ENCODE peak calls at places on chromosomes 2 and 18, in four cellular contexts. V is K562, E is stomach, P is spleen. N is an unnamed sample.

GRCh38 chr2:105324732-105325131 is 4.8 kb downstream of the TGFBRAP1 start:
- DNase-seq in V (no peak), P (no peak), E (no peak), N (no peak)

GRCh38 chr2:174331731-174332606 is 2.8 kb upstream of the SP9 start:
- DNase-seq in V (no peak), E (no peak), P (no peak), N (no peak)

GRCh38 chr2:131055169-131056065 is 37.8 kb downstream of the FAM168B start:
- DNase-seq in P (no peak), E (no peak), V (no peak), N (no peak)

GRCh38 chr2:127392828-127393578 is 5.2 kb upstream of the MAP3K2 start:
- DNase-seq in V (no peak), P (no peak), E (no peak), N (no peak)

GRCh38 chr2:26522325-26523120 is 44.6 kb upstream of the OTOF start:
- DNase-seq in P (peak; percentile 58), V (no peak), E (no peak), N (no peak)

GRCh38 chr2:120869659-120870466 is 134.2 kb downstream of the GLI2 start:
- DNase-seq in V (no peak), E (no peak), P (peak; percentile 27), N (no peak)

GRCh38 chr18:23932385-23933067 is 82.0 kb upstream of the TTC39C start:
- DNase-seq in P (no peak), V (no peak), E (no peak), N (no peak)

GRCh38 chr2:151051584-151052220 is 210.0 kb downstream of the RBM43 start:
- DNase-seq in V (peak; percentile 50), P (no peak), E (no peak), N (peak; percentile 2)

GRCh38 chr2:224038049-224038829 is 847 bp downstream of the SERPINE2 start:
- DNase-seq in E (no peak), P (peak; percentile 84), V (no peak), N (peak; percentile 31)

GRCh38 chr2:230909841-230910545 is 15.0 kb downstream of the GPR55 start:
- DNase-seq in V (no peak), E (no peak), P (peak; percentile 61), N (no peak)

GRCh38 chr2:164560181-164560792 is 61.0 kb downstream of the GRB14 start:
- DNase-seq in E (no peak), V (no peak), P (no peak), N (no peak)

GRCh38 chr2:70906439-70907018 is 29.2 kb upstream of the ATP6V1B1 start:
- DNase-seq in V (no peak), E (peak; percentile 4), P (no peak), N (no peak)

GRCh38 chr2:172434821-172435607 is 7.6 kb downstream of the ITGA6 start:
- DNase-seq in E (no peak), V (no peak), P (no peak), N (no peak)

GRCh38 chr2:240626531-240627300 is 1.4 kb downstream of the GPR35 start:
- DNase-seq in E (no peak), V (no peak), P (peak; percentile 82), N (no peak)

GRCh38 chr18:39724652-39725051 is 2159.1 kb upstream of the CELF4 start:
- DNase-seq in P (no peak), E (no peak), V (no peak), N (no peak)

GRCh38 chr2:8994386-8994785 is 9.1 kb downstream of the MBOAT2 start:
- DNase-seq in P (no peak), V (no peak), E (no peak), N (no peak)

GRCh38 chr2:75098856-75099255 is 100.5 kb downstream of the TACR1 start:
- DNase-seq in E (no peak), P (no peak), V (no peak), N (no peak)

GRCh38 chr2:180040146-180040925 is 33.2 kb upstream of the CWC22 start:
- DNase-seq in P (no peak), V (no peak), E (no peak), N (no peak)

GRCh38 chr2:39631715-39632114 is 34.0 kb upstream of the TMEM178A start:
- DNase-seq in E (no peak), V (no peak), P (no peak), N (no peak)

GRCh38 chr2:12061785-12062184 is 315.4 kb downstream of the LPIN1 start:
- DNase-seq in P (no peak), V (no peak), E (no peak), N (no peak)

GRCh38 chr2:167487728-167488127 is 599.4 kb downstream of the XIRP2 start:
- DNase-seq in V (no peak), P (no peak), E (no peak), N (no peak)

GRCh38 chr18:24414349-24415003 is 12.0 kb upstream of the IMPACT start:
- DNase-seq in V (no peak), P (no peak), E (no peak), N (no peak)

GRCh38 chr18:36786686-36787085 is 42.1 kb downstream of the TPGS2 start:
- DNase-seq in V (no peak), P (no peak), E (no peak), N (no peak)

GRCh38 chr2:85771486-85771885 is 17.7 kb downstream of the ATOH8 start:
- DNase-seq in P (no peak), V (no peak), E (no peak), N (no peak)

GRCh38 chr2:239307221-239307569 is 93.6 kb downstream of the HDAC4 start:
- DNase-seq in V (no peak), E (no peak), P (peak; percentile 64), N (no peak)

GRCh38 chr18:8703181-8703638 is 2.1 kb upstream of the MTCL1 start:
- DNase-seq in E (no peak), V (no peak), P (no peak), N (no peak)

GRCh38 chr18:10400534-10400933 is 53.9 kb upstream of the APCDD1 start:
- DNase-seq in E (no peak), P (no peak), V (no peak), N (no peak)

GRCh38 chr18:33630476-33630875 is 52.5 kb downstream of the ASXL3 start:
- DNase-seq in P (no peak), E (no peak), V (no peak), N (no peak)

GRCh38 chr2:191083546-191083945 is 67.2 kb downstream of the STAT4 start:
- DNase-seq in V (no peak), E (no peak), P (no peak), N (no peak)

GRCh38 chr2:120791961-120792295 is 56.3 kb downstream of the GLI2 start:
- DNase-seq in P (no peak), E (no peak), V (no peak), N (no peak)

GRCh38 chr2:183037660-183038340 is 457 bp downstream of the NCKAP1 start:
- DNase-seq in E (no peak), V (peak; percentile 54), P (no peak), N (no peak)

GRCh38 chr2:189328451-189329249 is 112.6 kb upstream of the WDR75 start:
- DNase-seq in E (no peak), V (no peak), P (no peak), N (no peak)

GRCh38 chr2:95158891-95159619 is 593 bp downstream of the ZNF514 start:
- DNase-seq in P (peak; percentile 88), E (peak; percentile 45), V (peak; percentile 81), N (peak; percentile 46)

GRCh38 chr2:118061135-118061955 is 26.9 kb upstream of the INSIG2 start:
- DNase-seq in V (no peak), E (no peak), P (no peak), N (no peak)

DNA sequence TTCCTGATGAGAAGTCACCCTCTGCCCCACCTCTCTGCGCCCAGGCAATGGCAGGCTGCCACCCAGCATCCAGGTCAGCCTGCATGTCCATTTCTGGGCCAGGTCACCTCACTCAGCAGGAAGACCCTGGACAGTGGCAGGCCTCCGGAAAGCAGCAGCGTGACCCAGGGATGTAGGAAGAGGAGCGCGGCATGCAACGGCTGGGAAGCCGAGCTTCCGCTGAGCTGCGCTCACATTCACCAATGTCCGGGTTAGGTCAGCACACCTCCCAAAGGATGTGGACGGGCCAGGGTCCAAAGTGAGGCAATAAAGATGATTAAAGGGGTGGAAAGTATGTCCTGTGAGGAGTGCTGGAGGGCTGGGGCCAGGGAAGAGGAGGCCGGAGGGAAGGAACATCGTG is 174.5 kb downstream of the CTIF start:
- DNase-seq in P (peak; percentile 76), E (no peak), V (no peak), N (no peak)
- TF ChIP-seq POLR2AphosphoS5 in P (peak; percentile 17), E (no peak), V (no peak), N (no peak)

GRCh38 chr2:205708231-205708631 is 25.9 kb downstream of the NRP2 start:
- DNase-seq in V (no peak), P (no peak), E (no peak), N (no peak)

GRCh38 chr2:205704101-205704741 is 21.9 kb downstream of the NRP2 start:
- DNase-seq in P (no peak), E (peak; percentile 69), V (no peak), N (no peak)

GRCh38 chr2:205709319-205709718 is 27.0 kb downstream of the NRP2 start:
- DNase-seq in E (no peak), P (no peak), V (no peak), N (no peak)

GRCh38 chr2:205705511-205706397 is 23.5 kb downstream of the NRP2 start:
- DNase-seq in P (no peak), E (no peak), V (no peak), N (no peak)

GRCh38 chr2:205706769-205707375 is 24.6 kb downstream of the NRP2 start:
- DNase-seq in V (no peak), E (no peak), P (peak; percentile 93), N (peak; percentile 42)
- TF ChIP-seq POLR2AphosphoS5 in V (no peak), E (peak; percentile 78), P (peak; percentile 61), N (peak; percentile 67)

DNA sequence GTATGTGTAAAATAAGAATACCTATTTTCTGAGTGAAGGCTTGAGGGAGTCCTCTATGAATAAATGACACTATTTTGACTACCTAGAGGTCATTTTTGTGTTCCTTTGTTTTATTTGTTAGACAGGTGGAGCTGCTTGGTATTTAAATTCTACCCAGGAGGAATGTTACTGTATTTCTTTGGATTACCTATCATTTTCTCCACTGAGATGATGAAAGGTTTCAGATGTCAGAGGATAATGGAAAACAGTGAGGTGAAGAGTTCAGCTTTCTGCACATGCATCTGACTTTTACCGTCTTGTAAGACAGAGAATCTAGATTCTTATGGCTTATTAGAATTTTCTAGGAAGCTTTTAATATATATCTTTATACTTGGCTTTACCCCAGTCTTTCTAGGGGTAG is 689.8 kb upstream of the NXPH2 start:
- DNase-seq in E (no peak), V (no peak), P (no peak), N (no peak)
- TF ChIP-seq POLR2AphosphoS5 in E (no peak), V (no peak), P (no peak), N (no peak)

GRCh38 chr18:76822510-76823165 is at the start of gene ZNF236:
- DNase-seq in V (peak; percentile 77), E (peak; percentile 80), P (peak; percentile 94), N (peak; percentile 64)
- TF ChIP-seq POLR2AphosphoS5 in V (peak; percentile 55), E (no peak), P (peak; percentile 57), N (no peak)

GRCh38 chr2:23417310-23417709 is 32.3 kb downstream of the KLHL29 start:
- DNase-seq in P (peak; percentile 17), V (no peak), E (peak; percentile 21), N (no peak)

GRCh38 chr2:23413641-23414040 is 28.7 kb downstream of the KLHL29 start:
- DNase-seq in P (peak; percentile 25), E (no peak), V (no peak), N (no peak)

GRCh38 chr2:23414106-23414505 is 29.1 kb downstream of the KLHL29 start:
- DNase-seq in P (peak; percentile 65), V (no peak), E (no peak), N (no peak)

GRCh38 chr2:23412556-23413155 is 27.7 kb downstream of the KLHL29 start:
- DNase-seq in P (peak; percentile 24), V (no peak), E (no peak), N (no peak)

GRCh38 chr2:23414876-23415275 is 29.9 kb downstream of the KLHL29 start:
- DNase-seq in V (peak; percentile 31), E (no peak), P (peak; percentile 38), N (no peak)
- TF ChIP-seq POLR2AphosphoS5 in V (no peak), E (no peak), P (no peak), N (no peak)

N was measured in GM12892.